ENCODE peak calls at places on chromosomes 1 and 21, in seven cellular contexts. One of them, this sample, is unnamed.

GRCh38 chr1:31772669-31773248 is 8.6 kb upstream of the ADGRB2 start:
- DNase-seq in CD8-positive, alpha-beta T cell: no peak
- DNase-seq in AG04450: no peak
- DNase-seq in psoas muscle: no peak
- DNase-seq in osteoblast: no peak
- DNase-seq in neural crest cell: no peak
- DNase-seq in omental fat pad: no peak
- DNase-seq in this sample: no peak

GRCh38 chr1:222284466-222284865 is 263.4 kb downstream of the HHIPL2 start:
- DNase-seq in neural crest cell: no peak
- DNase-seq in CD8-positive, alpha-beta T cell: no peak
- DNase-seq in osteoblast: no peak
- DNase-seq in AG04450: no peak
- DNase-seq in omental fat pad: no peak
- DNase-seq in psoas muscle: no peak
- DNase-seq in this sample: no peak

GRCh38 chr1:234978397-234979291 is 150.0 kb downstream of the TOMM20 start:
- DNase-seq in CD8-positive, alpha-beta T cell: peak
- DNase-seq in psoas muscle: peak
- DNase-seq in AG04450: no peak
- DNase-seq in omental fat pad: no peak
- DNase-seq in osteoblast: no peak
- DNase-seq in neural crest cell: no peak
- DNase-seq in this sample: peak

GRCh38 chr1:45685308-45686080 is 839 bp downstream of the GPBP1L1 start:
- DNase-seq in psoas muscle: no peak
- DNase-seq in AG04450: no peak
- DNase-seq in neural crest cell: no peak
- DNase-seq in CD8-positive, alpha-beta T cell: no peak
- DNase-seq in osteoblast: peak
- DNase-seq in omental fat pad: no peak
- DNase-seq in this sample: no peak

GRCh38 chr1:70990460-70991253 is 57.0 kb downstream of the PTGER3 start:
- DNase-seq in psoas muscle: no peak
- DNase-seq in AG04450: no peak
- DNase-seq in osteoblast: no peak
- DNase-seq in omental fat pad: no peak
- DNase-seq in CD8-positive, alpha-beta T cell: no peak
- DNase-seq in neural crest cell: no peak
- DNase-seq in this sample: no peak

GRCh38 chr21:36135391-36136094 is 664 bp downstream of the CBR3 start:
- DNase-seq in neural crest cell: peak
- DNase-seq in osteoblast: peak
- DNase-seq in psoas muscle: peak
- DNase-seq in AG04450: no peak
- DNase-seq in CD8-positive, alpha-beta T cell: peak
- DNase-seq in omental fat pad: peak
- DNase-seq in this sample: peak

GRCh38 chr1:66262233-66262632 is 271.7 kb upstream of the SGIP1 start:
- DNase-seq in osteoblast: no peak
- DNase-seq in omental fat pad: no peak
- DNase-seq in neural crest cell: no peak
- DNase-seq in psoas muscle: peak
- DNase-seq in CD8-positive, alpha-beta T cell: no peak
- DNase-seq in AG04450: no peak
- DNase-seq in this sample: no peak

GRCh38 chr1:116284819-116285390 is 88.1 kb upstream of the ATP1A1 start:
- DNase-seq in AG04450: no peak
- DNase-seq in CD8-positive, alpha-beta T cell: no peak
- DNase-seq in psoas muscle: peak
- DNase-seq in osteoblast: no peak
- DNase-seq in neural crest cell: no peak
- DNase-seq in omental fat pad: no peak
- DNase-seq in this sample: no peak

GRCh38 chr1:233140974-233141373 is 154.6 kb downstream of the PCNX2 start:
- DNase-seq in CD8-positive, alpha-beta T cell: no peak
- DNase-seq in neural crest cell: no peak
- DNase-seq in omental fat pad: no peak
- DNase-seq in AG04450: no peak
- DNase-seq in osteoblast: no peak
- DNase-seq in psoas muscle: no peak
- DNase-seq in this sample: no peak

GRCh38 chr1:151326619-151327222 is 495 bp downstream of the PI4KB start:
- DNase-seq in osteoblast: peak
- DNase-seq in psoas muscle: peak
- DNase-seq in AG04450: no peak
- DNase-seq in CD8-positive, alpha-beta T cell: peak
- DNase-seq in neural crest cell: no peak
- DNase-seq in omental fat pad: no peak
- DNase-seq in this sample: no peak

GRCh38 chr1:93519196-93519825 is 71.4 kb downstream of the FNBP1L start:
- DNase-seq in psoas muscle: no peak
- DNase-seq in AG04450: no peak
- DNase-seq in osteoblast: no peak
- DNase-seq in neural crest cell: no peak
- DNase-seq in CD8-positive, alpha-beta T cell: no peak
- DNase-seq in omental fat pad: no peak
- DNase-seq in this sample: no peak

GRCh38 chr1:30058966-30059365 is 664.4 kb downstream of the MATN1 start:
- DNase-seq in osteoblast: no peak
- DNase-seq in psoas muscle: no peak
- DNase-seq in AG04450: peak
- DNase-seq in neural crest cell: no peak
- DNase-seq in omental fat pad: no peak
- DNase-seq in CD8-positive, alpha-beta T cell: no peak
- DNase-seq in this sample: no peak

GRCh38 chr1:86259390-86259789 is 102.8 kb upstream of the COL24A1 start:
- DNase-seq in omental fat pad: no peak
- DNase-seq in osteoblast: peak
- DNase-seq in CD8-positive, alpha-beta T cell: no peak
- DNase-seq in neural crest cell: no peak
- DNase-seq in AG04450: no peak
- DNase-seq in psoas muscle: no peak
- DNase-seq in this sample: no peak

DNA sequence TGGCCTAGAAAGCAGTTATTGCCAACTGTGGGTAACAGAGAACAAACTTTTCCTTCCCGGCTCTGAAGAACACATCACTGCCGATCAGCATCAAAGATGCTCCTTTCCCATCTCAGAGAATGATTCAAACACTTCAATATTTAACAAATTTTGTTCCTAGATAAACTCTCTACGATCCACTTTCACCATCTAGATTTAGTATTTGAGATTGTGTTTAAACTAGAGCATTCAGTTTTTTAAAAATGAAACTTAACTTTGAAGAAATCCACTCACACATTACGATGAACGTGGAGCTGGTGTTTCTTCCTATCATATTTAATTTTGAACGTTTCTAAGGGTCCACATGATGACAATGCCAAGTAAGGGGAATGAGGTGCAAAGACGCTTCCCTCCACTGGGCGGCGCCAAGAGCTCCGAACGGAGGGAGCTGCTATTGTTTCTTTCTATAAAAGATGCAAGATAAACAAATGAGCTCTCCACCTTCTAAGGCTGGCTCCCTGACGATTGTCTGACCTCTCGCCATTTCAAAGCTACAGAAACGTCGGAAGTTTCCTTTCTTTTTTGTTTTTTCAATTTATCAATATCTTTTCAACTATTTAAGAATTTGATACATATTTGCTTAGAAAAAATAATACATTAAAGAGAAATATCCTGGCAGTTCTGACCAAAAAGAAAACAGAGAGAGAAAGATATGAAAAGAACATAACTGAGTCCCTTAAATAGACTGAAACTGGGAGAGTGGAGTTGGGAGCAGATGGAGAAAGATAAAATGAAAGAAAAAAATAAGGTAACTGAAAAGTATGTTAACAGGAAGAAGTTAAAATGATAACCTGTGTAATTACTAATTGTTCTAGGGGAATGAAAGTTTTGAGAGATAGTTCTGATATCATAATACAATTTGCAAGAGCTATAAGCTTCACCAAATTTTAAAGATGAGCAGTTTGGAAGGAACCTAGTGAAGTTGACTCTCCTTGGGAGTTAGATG is 4.4 kb upstream of the BARHL2 start:
- DNase-seq in omental fat pad: no peak
- DNase-seq in neural crest cell: peak
- DNase-seq in AG04450: peak
- DNase-seq in osteoblast: peak
- DNase-seq in CD8-positive, alpha-beta T cell: no peak
- DNase-seq in psoas muscle: no peak
- DNase-seq in this sample: no peak
- TF ChIP-seq CTCF in omental fat pad: no peak
- TF ChIP-seq CTCF in neural crest cell: peak
- TF ChIP-seq CTCF in AG04450: peak
- TF ChIP-seq CTCF in osteoblast: peak
- TF ChIP-seq CTCF in CD8-positive, alpha-beta T cell: peak
- TF ChIP-seq CTCF in psoas muscle: peak
- TF ChIP-seq CTCF in this sample: no peak

GRCh38 chr1:50964863-50965262 is 4.8 kb upstream of the FAF1 start:
- DNase-seq in neural crest cell: no peak
- DNase-seq in osteoblast: no peak
- DNase-seq in CD8-positive, alpha-beta T cell: no peak
- DNase-seq in AG04450: no peak
- DNase-seq in psoas muscle: no peak
- DNase-seq in omental fat pad: no peak
- DNase-seq in this sample: no peak

GRCh38 chr1:50959303-50959912 is 659 bp downstream of the FAF1 start:
- DNase-seq in omental fat pad: no peak
- DNase-seq in CD8-positive, alpha-beta T cell: peak
- DNase-seq in osteoblast: peak
- DNase-seq in psoas muscle: peak
- DNase-seq in neural crest cell: peak
- DNase-seq in AG04450: no peak
- DNase-seq in this sample: no peak

GRCh38 chr1:50955116-50955515 is 5.0 kb downstream of the FAF1 start:
- DNase-seq in psoas muscle: no peak
- DNase-seq in omental fat pad: no peak
- DNase-seq in neural crest cell: no peak
- DNase-seq in AG04450: no peak
- DNase-seq in CD8-positive, alpha-beta T cell: no peak
- DNase-seq in osteoblast: no peak
- DNase-seq in this sample: no peak

DNA sequence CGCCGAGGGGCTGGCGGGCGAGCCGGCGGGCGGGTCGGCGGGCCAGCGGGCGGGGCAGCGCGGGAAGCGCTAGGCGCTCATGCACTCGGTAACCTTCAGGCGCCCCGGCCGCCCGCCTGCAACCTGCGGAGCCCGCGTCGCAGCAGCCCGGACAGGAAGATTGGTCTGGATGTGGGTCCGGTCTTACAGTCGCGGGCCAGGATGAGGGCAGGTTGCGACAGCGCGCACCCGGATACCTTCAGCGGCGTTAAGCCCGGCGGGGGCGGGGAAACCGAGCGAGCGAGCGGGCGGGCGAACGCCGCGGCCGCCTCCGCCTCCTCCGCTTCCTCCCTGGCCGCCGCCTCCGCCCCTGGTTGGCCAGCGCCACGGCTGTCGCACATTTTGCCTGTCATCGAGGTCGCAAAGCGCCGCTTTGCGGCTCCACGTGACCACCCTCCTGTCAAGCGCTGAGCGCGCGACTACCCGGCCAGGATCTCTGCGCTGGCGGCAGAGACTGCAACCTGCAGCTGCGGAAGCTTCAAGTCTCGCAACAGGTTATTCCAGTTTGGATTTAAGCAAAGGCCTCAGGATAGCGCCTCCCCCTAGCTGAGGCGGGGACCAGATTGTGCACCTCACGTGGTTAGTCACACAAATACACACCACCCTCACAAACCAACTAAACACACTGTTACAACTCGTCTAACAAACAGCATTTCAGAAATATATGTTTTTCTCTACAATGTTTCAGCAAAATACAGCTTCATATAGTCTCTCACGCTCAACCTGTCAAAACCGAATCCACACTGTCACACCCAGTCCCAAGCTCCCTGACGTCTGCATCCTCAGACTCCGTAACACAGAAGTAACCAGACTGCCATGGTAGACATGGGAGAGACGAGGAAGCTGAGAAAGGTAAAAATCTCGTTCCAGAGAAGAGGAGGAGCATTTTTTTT is at the start of gene FAF1:
- DNase-seq in CD8-positive, alpha-beta T cell: peak
- DNase-seq in osteoblast: peak
- DNase-seq in omental fat pad: peak
- DNase-seq in psoas muscle: peak
- DNase-seq in AG04450: peak
- DNase-seq in neural crest cell: peak
- DNase-seq in this sample: peak
- TF ChIP-seq CTCF in CD8-positive, alpha-beta T cell: no peak
- TF ChIP-seq CTCF in osteoblast: peak
- TF ChIP-seq CTCF in omental fat pad: no peak
- TF ChIP-seq CTCF in psoas muscle: peak
- TF ChIP-seq CTCF in AG04450: peak
- TF ChIP-seq CTCF in neural crest cell: peak
- TF ChIP-seq CTCF in this sample: no peak

DNA sequence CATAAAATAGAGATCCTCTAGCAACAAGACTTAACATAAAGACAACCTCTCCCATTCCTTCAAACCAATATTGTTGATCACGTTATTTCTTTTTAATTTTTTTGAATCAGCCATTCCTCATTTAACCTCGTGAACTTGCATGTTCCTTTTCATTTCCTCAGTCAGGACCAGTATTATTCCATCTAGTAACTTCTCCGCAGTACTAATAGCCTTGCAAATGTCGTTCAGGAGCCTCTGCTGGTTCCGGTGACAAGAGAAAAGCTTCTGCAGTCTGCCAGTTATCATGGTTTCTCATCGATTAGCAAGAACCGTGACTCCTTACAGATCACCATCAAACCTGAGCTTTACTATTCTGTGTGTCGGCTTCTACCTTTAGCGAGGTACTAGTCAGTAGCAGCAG is 3.0 kb downstream of the APP start:
- DNase-seq in AG04450: no peak
- DNase-seq in osteoblast: peak
- DNase-seq in neural crest cell: no peak
- DNase-seq in omental fat pad: no peak
- DNase-seq in psoas muscle: no peak
- DNase-seq in CD8-positive, alpha-beta T cell: no peak
- DNase-seq in this sample: no peak
- TF ChIP-seq CTCF in AG04450: no peak
- TF ChIP-seq CTCF in osteoblast: no peak
- TF ChIP-seq CTCF in neural crest cell: no peak
- TF ChIP-seq CTCF in omental fat pad: no peak
- TF ChIP-seq CTCF in psoas muscle: no peak
- TF ChIP-seq CTCF in CD8-positive, alpha-beta T cell: no peak
- TF ChIP-seq CTCF in this sample: no peak

GRCh38 chr1:91135799-91136198 is 114.0 kb upstream of the ZNF644 start:
- DNase-seq in neural crest cell: no peak
- DNase-seq in CD8-positive, alpha-beta T cell: no peak
- DNase-seq in AG04450: no peak
- DNase-seq in osteoblast: no peak
- DNase-seq in omental fat pad: no peak
- DNase-seq in psoas muscle: no peak
- DNase-seq in this sample: no peak

GRCh38 chr1:91133240-91133639 is 111.4 kb upstream of the ZNF644 start:
- DNase-seq in neural crest cell: no peak
- DNase-seq in psoas muscle: no peak
- DNase-seq in osteoblast: no peak
- DNase-seq in CD8-positive, alpha-beta T cell: no peak
- DNase-seq in omental fat pad: no peak
- DNase-seq in AG04450: no peak
- DNase-seq in this sample: no peak

GRCh38 chr1:91138959-91139358 is 117.1 kb upstream of the ZNF644 start:
- DNase-seq in omental fat pad: no peak
- DNase-seq in CD8-positive, alpha-beta T cell: no peak
- DNase-seq in neural crest cell: no peak
- DNase-seq in AG04450: no peak
- DNase-seq in osteoblast: no peak
- DNase-seq in psoas muscle: no peak
- DNase-seq in this sample: no peak

GRCh38 chr1:91137173-91137852 is 115.5 kb upstream of the ZNF644 start:
- DNase-seq in psoas muscle: no peak
- DNase-seq in osteoblast: no peak
- DNase-seq in omental fat pad: no peak
- DNase-seq in neural crest cell: no peak
- DNase-seq in AG04450: no peak
- DNase-seq in CD8-positive, alpha-beta T cell: no peak
- DNase-seq in this sample: no peak
- TF ChIP-seq CTCF in psoas muscle: no peak
- TF ChIP-seq CTCF in osteoblast: no peak
- TF ChIP-seq CTCF in omental fat pad: no peak
- TF ChIP-seq CTCF in neural crest cell: no peak
- TF ChIP-seq CTCF in AG04450: no peak
- TF ChIP-seq CTCF in CD8-positive, alpha-beta T cell: no peak
- TF ChIP-seq CTCF in this sample: no peak

This sample was measured in activated B cell treated with CpG ODN at 0.5 μM for 24 hours.